ENCODE peak calls at places on chromosomes 1 and 21, in four cellular contexts. R is CD8-positive, alpha-beta memory T cell; E is fibroblast of lung; B is left ventricle myocardium inferior. O is an unnamed sample. For H3K9me3, the result is how much of the 10 kb centered on the place peaks cover.

GRCh38 chr1:172647110-172647564 is 11.8 kb upstream of the FASLG start:
- DNase-seq in B (no peak), E (peak), R (peak), O (no peak)

GRCh38 chr1:206049919-206050600 is 2.9 kb upstream of the RHEX start:
- DNase-seq in R (no peak), B (no peak), E (no peak), O (no peak)

GRCh38 chr1:93847811-93848288 is 31.2 kb downstream of the DNTTIP2 start:
- DNase-seq in E (peak), R (peak), B (peak), O (peak)

GRCh38 chr1:230176871-230177411 is 109.9 kb downstream of the GALNT2 start:
- DNase-seq in R (no peak), E (peak), B (peak), O (no peak)

GRCh38 chr1:114756009-114756892 is 1.5 kb downstream of the CSDE1 start:
- DNase-seq in R (no peak), B (no peak), E (peak), O (no peak)

GRCh38 chr1:113123737-113124136 is 50.7 kb downstream of the LRIG2 start:
- DNase-seq in R (no peak), B (no peak), E (peak), O (no peak)

GRCh38 chr1:2459757-2460156 is 16.3 kb upstream of the PLCH2 start:
- DNase-seq in E (peak), R (no peak), B (peak), O (no peak)

GRCh38 chr1:36729716-36730510 is 247.2 kb upstream of the CSF3R start:
- DNase-seq in R (no peak), E (no peak), B (no peak), O (no peak)

GRCh38 chr1:210301254-210301955 is 27.3 kb upstream of the HHAT start:
- DNase-seq in E (peak), R (no peak), B (no peak), O (no peak)

GRCh38 chr1:14561014-14561693 is 37.3 kb upstream of the KAZN start:
- DNase-seq in B (no peak), R (no peak), E (peak), O (no peak)

GRCh38 chr1:55155522-55155921 is 59.6 kb downstream of the USP24 start:
- DNase-seq in B (peak), R (no peak), E (peak), O (peak)

GRCh38 chr1:160020196-160020595 is 11.6 kb downstream of the PIGM start:
- DNase-seq in E (no peak), B (no peak), R (no peak), O (no peak)

GRCh38 chr1:25773441-25774125 is 26.4 kb upstream of the SELENON start:
- DNase-seq in B (no peak), R (no peak), E (no peak), O (peak)

GRCh38 chr1:58996341-58997059 is 212.7 kb upstream of the JUN start:
- DNase-seq in R (no peak), E (no peak), B (no peak), O (no peak)

GRCh38 chr1:15370781-15371467 is 38.8 kb upstream of the EFHD2 start:
- DNase-seq in B (peak), R (no peak), E (no peak), O (no peak)

GRCh38 chr1:44294588-44295007 is 60.5 kb downstream of the ERI3 start:
- DNase-seq in E (peak), R (no peak), B (no peak), O (no peak)

GRCh38 chr1:109975718-109976117 is 8.8 kb upstream of the AHCYL1 start:
- DNase-seq in B (no peak), E (peak), R (no peak), O (no peak)

GRCh38 chr1:19866029-19866428 is 16.2 kb upstream of the OTUD3 start:
- DNase-seq in E (no peak), R (no peak), B (no peak), O (no peak)

GRCh38 chr1:19384113-19384512 is 72.0 kb downstream of the SLC66A1 start:
- DNase-seq in B (peak), R (no peak), E (peak), O (no peak)

GRCh38 chr1:208179850-208180416 is 64.3 kb downstream of the PLXNA2 start:
- DNase-seq in E (no peak), R (no peak), B (no peak), O (no peak)

GRCh38 chr1:205516362-205516761 is 11.9 kb downstream of the CDK18 start:
- DNase-seq in R (no peak), E (no peak), B (no peak), O (no peak)

GRCh38 chr1:223628233-223628632 is 37.3 kb downstream of the CAPN8 start:
- DNase-seq in E (peak), B (peak), R (no peak), O (peak)

GRCh38 chr1:9705337-9706098 is 54.0 kb downstream of the PIK3CD start:
- DNase-seq in B (no peak), R (no peak), E (peak), O (no peak)

GRCh38 chr1:175901076-175901475 is 157.7 kb upstream of the TNR start:
- DNase-seq in B (no peak), R (no peak), E (no peak), O (no peak)

GRCh38 chr1:224852901-224853568 is 76.4 kb upstream of the DNAH14 start:
- DNase-seq in R (no peak), E (peak), B (no peak), O (no peak)

GRCh38 chr1:82153282-82153630 is 352.5 kb downstream of the ADGRL2 start:
- DNase-seq in E (peak), R (no peak), B (no peak), O (no peak)

GRCh38 chr1:55337801-55338447 is 122.8 kb upstream of the USP24 start:
- DNase-seq in E (peak), R (no peak), B (no peak), O (no peak)

GRCh38 chr1:240001177-240001740 is 90.4 kb upstream of the FMN2 start:
- DNase-seq in B (no peak), R (no peak), E (no peak), O (no peak)

GRCh38 chr1:65812065-65812464 is 19.4 kb downstream of the PDE4B start:
- DNase-seq in E (peak), R (no peak), B (peak), O (no peak)

GRCh38 chr1:51316113-51316763 is 14.1 kb downstream of the TTC39A start:
- DNase-seq in R (no peak), E (no peak), B (no peak), O (peak)

GRCh38 chr1:229230893-229231753 is 39.8 kb upstream of the RAB4A start:
- DNase-seq in E (peak), R (no peak), B (no peak), O (no peak)

GRCh38 chr1:167447521-167448136 is 70.7 kb downstream of the CD247 start:
- DNase-seq in E (no peak), B (no peak), R (peak), O (peak)

GRCh38 chr1:67979532-67979931 is 70.9 kb downstream of the DIRAS3 start:
- DNase-seq in R (no peak), E (no peak), B (no peak), O (no peak)

DNA sequence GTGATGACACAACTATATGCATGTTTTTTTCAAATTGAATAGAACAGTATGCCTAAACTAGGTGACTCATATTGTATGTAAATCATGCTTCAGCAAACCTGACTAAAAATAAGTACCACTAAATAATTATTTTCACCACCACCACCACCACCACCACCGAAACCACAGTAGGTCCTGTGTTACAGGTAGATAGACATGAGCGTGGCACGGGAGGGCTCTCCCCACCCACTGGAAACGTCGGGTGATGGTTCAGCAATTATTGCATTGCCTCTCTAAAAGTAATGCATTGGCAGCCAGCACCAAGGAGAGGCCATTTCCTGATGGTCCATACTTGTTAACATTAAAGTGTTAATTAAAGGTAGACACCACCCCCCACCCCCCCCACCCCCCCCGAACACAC is 297.0 kb upstream of the NCAM2 start:
- DNase-seq in R (no peak), B (no peak), E (no peak), O (no peak)
- H3K9me3 ChIP-seq in R (under half), B (under half), E (under half), O (under half)

GRCh38 chr1:12811409-12811784 is 19.8 kb downstream of the PRAMEF11 start:
- DNase-seq in B (no peak), E (no peak), R (no peak), O (no peak)

GRCh38 chr1:12810691-12811408 is 19.7 kb downstream of the PRAMEF1 start:
- DNase-seq in E (peak), B (no peak), R (no peak), O (no peak)

GRCh38 chr1:12809933-12810332 is 18.7 kb downstream of the PRAMEF1 start:
- DNase-seq in E (no peak), B (no peak), R (no peak), O (no peak)
- H3K9me3 ChIP-seq in E (under half), B (under half), R (under half), O (under half)

DNA sequence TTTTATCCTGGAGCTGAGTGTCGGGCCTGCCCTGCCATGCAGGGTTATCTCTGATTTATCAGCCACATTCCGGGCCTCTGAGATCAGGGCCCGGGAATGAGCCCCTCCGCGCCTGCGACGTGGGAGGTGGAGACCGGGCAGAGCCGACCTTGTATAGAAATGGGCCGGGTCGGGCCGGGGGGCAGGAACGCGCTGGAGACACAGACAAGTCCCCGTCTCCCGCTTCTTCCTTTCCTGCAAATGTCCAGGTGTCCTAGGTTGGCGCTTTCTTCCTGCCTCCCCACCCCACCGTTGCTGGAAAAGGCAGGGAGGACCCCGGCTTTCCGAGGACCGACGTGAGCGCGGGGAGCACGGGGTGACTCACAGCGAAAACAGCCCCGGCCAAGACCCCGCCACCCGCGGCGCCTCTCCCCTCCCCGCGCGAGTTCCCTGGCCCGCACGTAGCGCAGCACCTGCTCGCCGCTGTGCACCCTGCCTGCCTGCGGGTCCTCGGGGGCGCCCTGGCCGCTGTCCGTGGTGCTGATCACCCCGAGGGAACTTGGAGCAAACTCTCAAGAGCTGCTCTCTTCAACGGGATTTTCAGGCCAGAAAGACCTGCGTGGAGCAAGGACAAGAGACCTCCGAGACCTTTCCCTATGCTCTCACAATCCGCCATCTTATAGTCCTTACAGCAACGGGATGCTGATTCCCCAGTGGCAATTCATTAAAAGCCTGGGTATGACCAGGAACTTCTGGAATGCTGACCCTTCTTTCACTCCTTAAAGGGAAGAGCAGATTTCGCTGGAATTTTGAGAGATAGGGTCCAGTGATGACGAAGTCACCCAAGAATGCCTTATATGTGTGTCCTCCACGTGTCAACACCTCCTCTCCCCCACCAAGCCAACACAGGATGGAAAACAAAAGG is 475 bp upstream of the NPPB start:
- DNase-seq in R (peak), E (peak), B (peak), O (peak)
- H3K9me3 ChIP-seq in R (under half), E (under half), B (under half), O (under half)

GRCh38 chr21:29311802-29312201 is 13.1 kb downstream of the BACH1 start:
- DNase-seq in E (no peak), B (no peak), R (no peak), O (no peak)

GRCh38 chr21:29316806-29317205 is 18.1 kb downstream of the BACH1 start:
- DNase-seq in R (no peak), E (no peak), B (no peak), O (no peak)

GRCh38 chr21:29315155-29315749 is 16.5 kb downstream of the BACH1 start:
- DNase-seq in E (no peak), B (no peak), R (no peak), O (no peak)

GRCh38 chr21:29316029-29316742 is 17.5 kb downstream of the BACH1 start:
- DNase-seq in E (no peak), R (no peak), B (no peak), O (no peak)

DNA sequence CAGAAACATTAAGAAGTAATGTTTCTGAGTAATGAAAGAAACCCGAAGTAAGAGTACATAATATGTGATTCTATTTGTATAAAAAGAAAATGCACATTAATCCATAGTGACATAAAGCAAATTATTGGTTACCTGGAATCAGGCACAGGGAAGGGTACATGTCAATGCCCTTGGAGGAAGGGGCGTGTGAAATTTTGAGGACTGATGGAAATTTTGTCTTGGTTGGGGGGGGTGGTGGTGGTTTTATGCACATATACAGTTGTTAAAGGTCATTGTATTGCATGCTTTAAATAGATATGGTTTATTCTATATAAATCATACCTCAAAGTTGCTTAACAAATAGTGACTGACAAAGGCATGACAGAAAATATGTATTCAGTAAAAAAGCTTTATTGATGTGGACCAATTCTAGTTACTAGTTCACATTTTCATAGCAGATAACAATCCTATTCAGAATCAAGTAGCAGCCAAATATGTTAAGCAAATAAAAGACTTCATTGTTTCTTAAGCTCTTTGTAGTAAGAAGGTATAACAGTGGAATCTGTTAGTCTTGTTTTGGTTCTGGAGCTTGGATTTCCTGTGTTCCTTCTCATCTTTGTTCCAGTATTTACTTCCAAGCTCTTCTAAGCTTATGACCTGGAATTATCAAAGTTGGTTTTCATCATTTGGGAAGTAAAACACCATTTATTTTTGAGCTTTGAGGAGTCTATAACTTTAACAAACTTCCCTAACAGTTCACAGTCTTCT is 15.1 kb downstream of the BACH1 start:
- DNase-seq in E (no peak), R (no peak), B (no peak), O (no peak)
- H3K9me3 ChIP-seq in E (under half), R (under half), B (under half), O (under half)

GRCh38 chr1:112060266-112060665 is 70.8 kb upstream of the KCND3 start:
- DNase-seq in B (no peak), E (no peak), R (no peak), O (no peak)

GRCh38 chr1:112056354-112056753 is 66.9 kb upstream of the KCND3 start:
- DNase-seq in R (no peak), E (no peak), B (no peak), O (no peak)

GRCh38 chr1:112057736-112058135 is 68.3 kb upstream of the KCND3 start:
- DNase-seq in E (no peak), R (no peak), B (no peak), O (no peak)

GRCh38 chr1:112058815-112059450 is 69.5 kb upstream of the KCND3 start:
- DNase-seq in R (no peak), B (no peak), E (no peak), O (no peak)

DNA sequence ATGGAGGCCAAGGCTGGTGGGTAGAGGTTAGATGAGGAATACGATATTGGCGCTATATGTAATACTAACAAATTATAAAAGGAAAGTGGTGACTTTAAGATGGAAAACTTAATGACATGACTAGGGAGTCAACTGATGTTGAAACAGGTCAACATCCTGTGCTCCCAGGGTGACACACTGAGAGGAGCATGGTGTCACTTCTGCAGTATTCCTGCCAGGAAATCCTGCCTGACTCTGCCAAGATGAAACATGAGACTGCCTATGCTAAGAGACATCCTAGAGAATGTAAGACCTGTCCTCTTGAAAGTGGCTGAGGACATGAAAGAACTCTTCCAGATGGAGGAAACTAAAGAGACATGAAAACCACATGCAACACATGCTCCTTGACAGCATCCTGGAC is 65.0 kb upstream of the KCND3 start:
- DNase-seq in R (no peak), E (no peak), B (no peak), O (no peak)
- H3K9me3 ChIP-seq in R (under half), E (under half), B (under half), O (under half)

GRCh38 chr21:36630485-36631206 is 68.3 kb upstream of the SIM2 start:
- DNase-seq in E (peak), B (peak), R (peak), O (peak)
- H3K9me3 ChIP-seq in E (under half), B (under half), R (under half), O (under half)

GRCh38 chr1:164184273-164184672 is 374.7 kb upstream of the PBX1 start:
- DNase-seq in E (no peak), R (no peak), B (no peak), O (no peak)

GRCh38 chr1:164180824-164181223 is 378.2 kb upstream of the PBX1 start:
- DNase-seq in B (no peak), R (no peak), E (no peak), O (no peak)
- H3K9me3 ChIP-seq in B (under half), R (under half), E (under half), O (under half)

O was measured in lower lobe of right lung.